ENCODE peak calls at places on chromosomes 12 and 14, in four cellular contexts. C is tibial nerve, P is prostate gland, X is esophagus squamous epithelium. K is an unnamed sample.
A peak's percentile ranks its signal among the peaks of the same experiment; 100 is the strongest.

GRCh38 chr12:70190252-70191010 is 52.8 kb upstream of the CNOT2 start:
- DNase-seq in P (no peak), X (no peak), C (no peak), K (no peak)

GRCh38 chr12:67592228-67593011 is 56.1 kb upstream of the DYRK2 start:
- DNase-seq in C (no peak), X (no peak), P (peak; percentile 34), K (no peak)

GRCh38 chr14:101480747-101481530 is 80.4 kb upstream of the DIO3 start:
- DNase-seq in C (no peak), P (no peak), X (no peak), K (peak; percentile 61)

GRCh38 chr14:71141701-71142374 is 234.6 kb downstream of the PCNX1 start:
- DNase-seq in X (no peak), C (no peak), P (no peak), K (no peak)

GRCh38 chr14:79356040-79356439 is 855.3 kb downstream of the DIO2 start:
- DNase-seq in X (no peak), P (no peak), C (no peak), K (no peak)

GRCh38 chr14:57833304-57833703 is 32.6 kb downstream of the SLC35F4 start:
- DNase-seq in C (peak; percentile 72), X (no peak), P (peak; percentile 53), K (peak; percentile 79)

GRCh38 chr14:56585461-56586084 is 6.0 kb downstream of the TMEM260 start:
- DNase-seq in X (no peak), P (no peak), C (no peak), K (no peak)

GRCh38 chr14:51168220-51168613 is 71.8 kb upstream of the TMX1 start:
- DNase-seq in C (no peak), P (no peak), X (no peak), K (no peak)

GRCh38 chr14:73786942-73787759 is 64.5 kb upstream of the PTGR2 start:
- DNase-seq in X (no peak), P (peak; percentile 46), C (no peak), K (no peak)

GRCh38 chr14:86462193-86462592 is 932.2 kb downstream of the FLRT2 start:
- DNase-seq in P (no peak), C (no peak), X (no peak), K (no peak)

GRCh38 chr12:127383281-127383680 is 883.7 kb upstream of the TMEM132C start:
- DNase-seq in P (no peak), X (no peak), C (no peak), K (no peak)

GRCh38 chr12:20492251-20492728 is 124.0 kb downstream of the PDE3A start:
- DNase-seq in P (no peak), C (no peak), X (no peak), K (peak; percentile 70)

GRCh38 chr12:121062391-121063045 is 23.5 kb upstream of the OASL start:
- DNase-seq in C (no peak), P (no peak), X (no peak), K (no peak)

GRCh38 chr14:90556050-90556477 is 159.2 kb downstream of the CALM1 start:
- DNase-seq in C (no peak), P (no peak), X (no peak), K (no peak)
- H3K27ac ChIP-seq in C (no peak overlapping the region), P (no peak overlapping the region), X (no peak overlapping the region), K (no peak overlapping the region)

DNA sequence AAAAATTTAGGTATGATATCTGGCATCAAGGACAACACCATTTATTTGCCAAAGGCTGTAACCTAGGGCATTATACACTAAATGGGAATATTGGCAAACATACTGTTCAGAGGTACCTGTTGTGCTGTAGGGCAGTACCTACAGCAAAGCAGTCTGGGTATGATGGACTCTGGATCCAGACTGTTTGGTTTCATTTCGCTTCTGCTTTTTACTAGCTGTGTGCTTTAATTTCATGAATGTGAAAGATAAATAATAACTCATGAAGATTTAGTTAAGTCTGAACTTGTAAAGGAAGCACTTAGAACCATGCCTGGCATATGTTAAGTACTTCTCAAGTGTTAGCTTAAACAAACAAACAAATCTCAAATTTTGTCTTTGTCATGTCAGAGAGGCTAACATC is 17.7 kb upstream of the SLC38A2 start:
- DNase-seq in P (no peak), X (no peak), C (no peak), K (no peak)
- H3K27ac ChIP-seq in P (peak overlapping the region; percentile 52), X (peak overlapping the region; percentile 75), C (no peak overlapping the region), K (peak overlapping the region; percentile 82)

DNA sequence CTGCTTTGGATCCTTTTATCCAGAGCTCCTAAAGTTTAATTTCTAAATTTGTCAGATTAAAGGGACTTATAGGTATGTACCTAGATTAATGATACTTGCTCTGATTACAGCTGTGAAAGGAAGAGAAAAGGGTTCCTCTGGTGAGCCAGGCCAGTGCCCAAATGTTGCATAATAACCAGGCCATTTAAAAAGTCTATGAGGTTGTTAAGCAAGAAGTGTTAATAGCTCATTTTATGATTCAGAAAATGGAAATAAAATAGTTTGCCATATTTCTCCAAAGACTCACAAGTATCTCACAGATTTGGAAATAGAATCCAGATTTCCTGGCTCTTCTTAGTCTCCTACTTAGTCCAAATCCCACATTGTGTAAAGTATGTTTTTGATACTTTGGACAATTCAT is 67.6 kb downstream of the SLC38A6 start:
- DNase-seq in P (no peak), C (no peak), X (no peak), K (no peak)
- H3K27ac ChIP-seq in P (no peak overlapping the region), C (no peak overlapping the region), X (no peak overlapping the region), K (no peak overlapping the region)

GRCh38 chr12:25053021-25053271 is 104.0 kb upstream of the BCAT1 start:
- DNase-seq in X (no peak), P (no peak), C (no peak), K (no peak)
- H3K27ac ChIP-seq in X (peak overlapping the region; percentile 82), P (no peak overlapping the region), C (no peak overlapping the region), K (no peak overlapping the region)

GRCh38 chr12:13594731-13595514 is 386.5 kb downstream of the GRIN2B start:
- DNase-seq in X (no peak), C (no peak), P (no peak), K (no peak)
- H3K27ac ChIP-seq in X (no peak overlapping the region), C (no peak overlapping the region), P (no peak overlapping the region), K (no peak overlapping the region)

DNA sequence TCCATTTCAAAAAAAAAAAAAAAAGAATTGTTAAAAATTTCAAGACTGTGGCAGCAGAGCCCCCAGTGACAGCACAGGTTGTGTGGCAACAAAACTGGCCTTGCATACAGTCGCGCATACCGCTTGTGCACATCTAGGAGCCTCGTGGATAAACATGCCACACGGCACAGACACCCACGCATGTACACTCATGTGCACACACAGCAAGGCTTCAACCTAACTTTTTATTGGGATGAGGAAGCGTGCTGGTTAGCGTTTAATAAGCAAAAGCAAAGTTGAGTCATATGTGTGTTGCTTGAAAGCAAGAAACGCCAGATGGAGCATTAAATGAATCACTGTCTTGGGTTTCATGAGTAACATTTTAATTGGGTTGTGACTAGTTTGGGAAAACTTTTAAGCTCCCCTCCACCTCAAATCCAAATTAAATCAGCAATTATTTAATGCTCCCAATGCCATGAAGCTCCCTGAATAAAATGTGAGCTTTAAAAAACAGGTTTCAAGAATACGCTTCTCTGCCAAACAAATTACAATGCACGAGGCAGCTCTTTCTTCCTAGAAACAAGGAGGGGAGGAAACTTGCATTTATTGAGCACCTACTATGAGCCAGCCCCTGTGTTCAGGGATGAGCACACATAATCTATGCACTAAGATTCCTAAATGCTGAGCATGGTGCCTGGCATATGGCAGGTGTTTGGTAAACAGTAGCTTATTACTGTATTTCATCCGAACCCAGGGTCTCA is 35.7 kb upstream of the EML1 start:
- DNase-seq in X (no peak), C (no peak), P (no peak), K (no peak)
- H3K27ac ChIP-seq in X (peak overlapping the region; percentile 75), C (no peak overlapping the region), P (no peak overlapping the region), K (peak overlapping the region; percentile 41)

GRCh38 chr12:6932766-6933165 is 5.0 kb downstream of the ATN1 start:
- DNase-seq in P (no peak), X (no peak), C (no peak), K (no peak)
- H3K27ac ChIP-seq in P (no peak overlapping the region), X (peak overlapping the region; percentile 93), C (no peak overlapping the region), K (no peak overlapping the region)

GRCh38 chr14:24057271-24057670 is 5.5 kb downstream of the CARMIL3 start:
- DNase-seq in X (no peak), C (no peak), P (no peak), K (no peak)
- H3K27ac ChIP-seq in X (no peak overlapping the region), C (no peak overlapping the region), P (no peak overlapping the region), K (no peak overlapping the region)

GRCh38 chr14:67438969-67439368 is 27.0 kb upstream of the PLEK2 start:
- DNase-seq in X (no peak), C (no peak), P (no peak), K (no peak)

GRCh38 chr14:67440513-67440912 is 28.5 kb upstream of the PLEK2 start:
- DNase-seq in C (no peak), P (peak; percentile 14), X (no peak), K (no peak)

GRCh38 chr14:67444395-67444794 is 32.4 kb upstream of the PLEK2 start:
- DNase-seq in C (no peak), P (no peak), X (no peak), K (no peak)

GRCh38 chr14:67442139-67442906 is 30.4 kb upstream of the PLEK2 start:
- DNase-seq in C (no peak), P (no peak), X (no peak), K (no peak)

GRCh38 chr14:67441672-67442071 is 29.7 kb upstream of the PLEK2 start:
- DNase-seq in C (no peak), X (no peak), P (no peak), K (no peak)
- H3K27ac ChIP-seq in C (no peak overlapping the region), X (no peak overlapping the region), P (no peak overlapping the region), K (no peak overlapping the region)

DNA sequence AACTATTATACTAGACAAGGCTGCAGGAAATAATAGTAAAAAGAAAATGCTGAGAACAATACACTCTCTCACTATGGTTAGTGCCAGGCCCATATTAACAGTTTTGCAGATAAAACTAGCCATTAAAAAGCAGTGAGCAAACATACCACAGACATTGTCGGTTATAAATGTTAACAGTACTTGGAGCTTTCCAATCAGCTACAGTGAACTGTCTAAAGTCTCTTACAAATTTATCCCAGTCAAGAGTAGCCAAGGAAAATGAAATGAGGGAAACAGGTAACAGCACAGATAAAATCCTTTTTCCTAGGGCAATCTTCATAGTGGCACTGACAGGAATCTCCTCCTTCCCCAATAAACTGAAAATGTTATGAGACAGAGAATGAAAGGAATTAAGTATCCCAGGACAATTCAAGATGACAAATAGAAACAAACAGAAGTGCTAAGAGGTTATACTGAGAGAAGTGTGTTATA is 30.8 kb downstream of the PAWR start:
- DNase-seq in C (no peak), P (no peak), X (no peak), K (no peak)
- H3K27ac ChIP-seq in C (no peak overlapping the region), P (no peak overlapping the region), X (no peak overlapping the region), K (no peak overlapping the region)

K was measured in ascending aorta.